ENCODE peak calls at places on chromosomes 13 and 19, in seven cellular contexts. One of them, this sample, is unnamed.

GRCh38 chr13:50125556-50126377 is 110.5 kb downstream of the KCNRG start:
- DNase-seq in CD4-positive, alpha-beta memory T cell: peak
- DNase-seq in astrocyte: peak
- DNase-seq in breast epithelium: peak
- DNase-seq in ascending aorta: peak
- DNase-seq in mammary epithelial cell: peak
- DNase-seq in fibroblast of lung: peak
- DNase-seq in this sample: peak

GRCh38 chr19:4051175-4052101 is 15.3 kb downstream of the ZBTB7A start:
- DNase-seq in CD4-positive, alpha-beta memory T cell: no peak
- DNase-seq in breast epithelium: no peak
- DNase-seq in mammary epithelial cell: peak
- DNase-seq in fibroblast of lung: peak
- DNase-seq in ascending aorta: no peak
- DNase-seq in astrocyte: peak
- DNase-seq in this sample: no peak

GRCh38 chr13:30065181-30065580 is 214.8 kb upstream of the UBL3 start:
- DNase-seq in mammary epithelial cell: no peak
- DNase-seq in fibroblast of lung: no peak
- DNase-seq in breast epithelium: no peak
- DNase-seq in ascending aorta: no peak
- DNase-seq in astrocyte: no peak
- DNase-seq in CD4-positive, alpha-beta memory T cell: no peak
- DNase-seq in this sample: no peak

GRCh38 chr19:15251749-15252397 is 19.6 kb upstream of the EPHX3 start:
- DNase-seq in breast epithelium: no peak
- DNase-seq in astrocyte: peak
- DNase-seq in fibroblast of lung: peak
- DNase-seq in CD4-positive, alpha-beta memory T cell: no peak
- DNase-seq in ascending aorta: peak
- DNase-seq in mammary epithelial cell: peak
- DNase-seq in this sample: peak

GRCh38 chr19:53394522-53394973 is 401 bp upstream of the ZNF765 start:
- DNase-seq in breast epithelium: peak
- DNase-seq in astrocyte: peak
- DNase-seq in mammary epithelial cell: no peak
- DNase-seq in fibroblast of lung: peak
- DNase-seq in CD4-positive, alpha-beta memory T cell: no peak
- DNase-seq in ascending aorta: peak
- DNase-seq in this sample: peak

GRCh38 chr19:38815059-38816001 is 2.6 kb upstream of the LGALS4 start:
- DNase-seq in ascending aorta: no peak
- DNase-seq in astrocyte: no peak
- DNase-seq in mammary epithelial cell: no peak
- DNase-seq in breast epithelium: no peak
- DNase-seq in CD4-positive, alpha-beta memory T cell: no peak
- DNase-seq in fibroblast of lung: no peak
- DNase-seq in this sample: no peak

GRCh38 chr19:36331353-36332228 is 47.4 kb downstream of the ZFP14 start:
- DNase-seq in ascending aorta: peak
- DNase-seq in fibroblast of lung: peak
- DNase-seq in breast epithelium: peak
- DNase-seq in mammary epithelial cell: peak
- DNase-seq in CD4-positive, alpha-beta memory T cell: peak
- DNase-seq in astrocyte: peak
- DNase-seq in this sample: peak

GRCh38 chr19:7639863-7640348 is 3.0 kb downstream of the STXBP2 start:
- DNase-seq in mammary epithelial cell: no peak
- DNase-seq in astrocyte: no peak
- DNase-seq in ascending aorta: no peak
- DNase-seq in CD4-positive, alpha-beta memory T cell: no peak
- DNase-seq in fibroblast of lung: no peak
- DNase-seq in breast epithelium: no peak
- DNase-seq in this sample: no peak

GRCh38 chr19:34711890-34712289 is 22.2 kb upstream of the ZNF181 start:
- DNase-seq in mammary epithelial cell: no peak
- DNase-seq in ascending aorta: no peak
- DNase-seq in fibroblast of lung: no peak
- DNase-seq in CD4-positive, alpha-beta memory T cell: no peak
- DNase-seq in breast epithelium: no peak
- DNase-seq in astrocyte: no peak
- DNase-seq in this sample: no peak

GRCh38 chr19:42290523-42291436 is 11.2 kb upstream of the PRR19 start:
- DNase-seq in fibroblast of lung: no peak
- DNase-seq in CD4-positive, alpha-beta memory T cell: peak
- DNase-seq in breast epithelium: no peak
- DNase-seq in astrocyte: no peak
- DNase-seq in mammary epithelial cell: no peak
- DNase-seq in ascending aorta: peak
- DNase-seq in this sample: no peak

DNA sequence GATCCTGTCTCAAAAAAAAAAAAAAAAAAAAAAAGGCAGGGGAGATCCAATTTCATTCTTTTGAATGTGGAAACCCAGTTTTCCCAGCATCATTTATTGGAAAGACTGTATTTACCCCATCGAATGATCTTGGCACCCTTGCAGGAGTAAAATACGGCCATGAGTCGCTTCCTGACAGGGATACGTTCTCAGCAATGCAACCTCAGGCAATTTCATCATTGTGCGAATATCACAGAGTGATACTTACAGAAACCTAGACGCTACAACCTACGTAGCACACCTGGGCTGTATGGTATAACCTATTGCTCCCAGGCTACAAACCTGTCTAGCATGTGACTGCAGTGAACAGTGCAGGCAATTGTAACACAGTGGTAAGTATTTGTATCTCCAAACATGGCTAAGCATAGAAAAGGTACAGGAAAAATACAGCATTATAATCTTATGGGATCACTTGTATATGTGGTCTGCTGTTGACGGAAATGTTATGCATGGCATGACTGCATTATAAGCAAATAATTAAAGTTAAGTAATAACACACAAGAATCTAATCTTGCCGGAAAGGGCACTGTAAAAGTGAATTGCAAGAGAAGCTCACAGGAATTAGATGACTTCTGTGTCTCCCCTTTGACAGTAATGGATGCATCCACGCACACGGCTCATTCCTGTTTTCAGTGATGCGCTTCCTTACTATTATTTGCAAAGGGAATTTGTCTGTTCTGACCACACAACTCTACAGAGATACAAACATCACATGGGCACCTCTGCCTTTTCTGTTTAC is 24.0 kb downstream of the RFX2 start:
- DNase-seq in breast epithelium: no peak
- DNase-seq in CD4-positive, alpha-beta memory T cell: no peak
- DNase-seq in mammary epithelial cell: peak
- DNase-seq in astrocyte: no peak
- DNase-seq in ascending aorta: no peak
- DNase-seq in fibroblast of lung: peak
- DNase-seq in this sample: no peak
- H3K27ac ChIP-seq in breast epithelium: peak
- H3K27ac ChIP-seq in CD4-positive, alpha-beta memory T cell: no peak
- H3K27ac ChIP-seq in mammary epithelial cell: peak
- H3K27ac ChIP-seq in astrocyte: no peak
- H3K27ac ChIP-seq in ascending aorta: peak
- H3K27ac ChIP-seq in fibroblast of lung: no peak
- H3K27ac ChIP-seq in this sample: peak

DNA sequence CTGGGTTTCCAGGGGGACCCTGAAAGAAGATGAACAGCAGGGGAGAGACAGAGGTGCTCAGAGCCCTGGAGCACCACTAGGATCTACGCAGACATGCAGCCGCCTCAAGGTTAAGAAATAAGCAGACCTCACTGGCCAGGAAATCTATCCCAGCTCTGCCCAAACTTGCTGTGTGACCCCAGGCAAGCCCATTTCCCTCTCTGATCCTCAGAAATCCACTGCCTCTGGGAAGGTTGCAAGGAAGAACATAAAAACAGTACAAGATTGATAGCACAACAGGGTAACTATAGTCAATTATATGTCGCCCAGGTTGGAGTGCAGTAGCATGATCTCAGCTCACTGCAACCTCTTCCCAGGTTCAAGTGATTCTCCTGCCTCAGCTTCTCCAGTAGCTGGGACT is 20.8 kb downstream of the COL5A3 start:
- DNase-seq in mammary epithelial cell: no peak
- DNase-seq in fibroblast of lung: no peak
- DNase-seq in breast epithelium: no peak
- DNase-seq in astrocyte: no peak
- DNase-seq in ascending aorta: no peak
- DNase-seq in CD4-positive, alpha-beta memory T cell: no peak
- DNase-seq in this sample: no peak
- H3K27ac ChIP-seq in mammary epithelial cell: no peak
- H3K27ac ChIP-seq in fibroblast of lung: no peak
- H3K27ac ChIP-seq in breast epithelium: no peak
- H3K27ac ChIP-seq in astrocyte: no peak
- H3K27ac ChIP-seq in ascending aorta: no peak
- H3K27ac ChIP-seq in CD4-positive, alpha-beta memory T cell: no peak
- H3K27ac ChIP-seq in this sample: no peak

DNA sequence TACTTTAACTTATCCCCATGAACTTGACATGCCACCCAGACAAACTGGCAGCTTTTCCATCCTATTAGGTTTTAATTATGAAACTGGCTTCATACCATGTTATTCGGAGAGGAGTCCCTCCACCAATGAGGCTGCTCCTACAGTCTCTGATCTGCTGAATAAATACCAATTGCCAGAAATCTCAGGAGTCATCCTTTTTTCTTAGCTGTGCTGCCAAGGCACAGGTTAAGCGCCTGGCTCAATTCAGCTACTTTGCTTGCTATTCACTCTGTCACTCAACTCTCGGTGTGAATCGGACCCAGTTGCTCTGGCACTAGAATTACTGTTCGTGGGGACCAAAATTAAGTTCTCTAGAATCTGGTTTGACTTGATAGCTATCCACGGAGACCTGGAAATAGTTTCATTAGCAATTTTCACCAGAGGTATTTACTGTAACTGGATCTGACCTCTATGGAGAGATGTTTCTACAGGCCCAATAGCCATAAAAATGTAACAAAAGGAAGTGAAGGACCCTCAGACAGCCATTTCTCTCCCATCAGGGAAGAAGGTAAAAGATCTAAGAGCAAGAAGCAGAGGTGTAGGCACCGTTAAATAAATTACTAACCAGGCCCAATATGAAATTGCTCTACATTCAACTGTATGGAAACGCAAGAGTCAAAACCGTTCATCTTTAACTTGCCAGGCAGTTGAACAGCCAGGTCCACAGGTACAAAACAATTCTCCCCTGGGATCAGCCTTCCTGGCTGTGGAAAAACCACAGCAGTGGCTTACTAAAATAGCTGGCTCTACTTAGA is 5.4 kb downstream of the ZC3H4 start:
- DNase-seq in fibroblast of lung: peak
- DNase-seq in ascending aorta: no peak
- DNase-seq in breast epithelium: no peak
- DNase-seq in CD4-positive, alpha-beta memory T cell: no peak
- DNase-seq in mammary epithelial cell: peak
- DNase-seq in astrocyte: peak
- DNase-seq in this sample: no peak
- H3K27ac ChIP-seq in fibroblast of lung: peak
- H3K27ac ChIP-seq in ascending aorta: peak
- H3K27ac ChIP-seq in breast epithelium: peak
- H3K27ac ChIP-seq in CD4-positive, alpha-beta memory T cell: peak
- H3K27ac ChIP-seq in mammary epithelial cell: peak
- H3K27ac ChIP-seq in astrocyte: peak
- H3K27ac ChIP-seq in this sample: peak

GRCh38 chr13:112982281-112983041 is 13.4 kb downstream of the MCF2L start:
- DNase-seq in CD4-positive, alpha-beta memory T cell: no peak
- DNase-seq in astrocyte: no peak
- DNase-seq in ascending aorta: no peak
- DNase-seq in breast epithelium: no peak
- DNase-seq in mammary epithelial cell: no peak
- DNase-seq in fibroblast of lung: no peak
- DNase-seq in this sample: no peak
- H3K27ac ChIP-seq in CD4-positive, alpha-beta memory T cell: no peak
- H3K27ac ChIP-seq in astrocyte: no peak
- H3K27ac ChIP-seq in ascending aorta: no peak
- H3K27ac ChIP-seq in breast epithelium: no peak
- H3K27ac ChIP-seq in mammary epithelial cell: no peak
- H3K27ac ChIP-seq in fibroblast of lung: no peak
- H3K27ac ChIP-seq in this sample: peak

GRCh38 chr13:113939129-113939904 is 34.6 kb downstream of the C13orf46 start:
- DNase-seq in astrocyte: no peak
- DNase-seq in CD4-positive, alpha-beta memory T cell: no peak
- DNase-seq in breast epithelium: no peak
- DNase-seq in mammary epithelial cell: no peak
- DNase-seq in fibroblast of lung: no peak
- DNase-seq in ascending aorta: no peak
- DNase-seq in this sample: no peak
- H3K27ac ChIP-seq in astrocyte: no peak
- H3K27ac ChIP-seq in CD4-positive, alpha-beta memory T cell: no peak
- H3K27ac ChIP-seq in breast epithelium: no peak
- H3K27ac ChIP-seq in mammary epithelial cell: no peak
- H3K27ac ChIP-seq in fibroblast of lung: no peak
- H3K27ac ChIP-seq in ascending aorta: no peak
- H3K27ac ChIP-seq in this sample: no peak

DNA sequence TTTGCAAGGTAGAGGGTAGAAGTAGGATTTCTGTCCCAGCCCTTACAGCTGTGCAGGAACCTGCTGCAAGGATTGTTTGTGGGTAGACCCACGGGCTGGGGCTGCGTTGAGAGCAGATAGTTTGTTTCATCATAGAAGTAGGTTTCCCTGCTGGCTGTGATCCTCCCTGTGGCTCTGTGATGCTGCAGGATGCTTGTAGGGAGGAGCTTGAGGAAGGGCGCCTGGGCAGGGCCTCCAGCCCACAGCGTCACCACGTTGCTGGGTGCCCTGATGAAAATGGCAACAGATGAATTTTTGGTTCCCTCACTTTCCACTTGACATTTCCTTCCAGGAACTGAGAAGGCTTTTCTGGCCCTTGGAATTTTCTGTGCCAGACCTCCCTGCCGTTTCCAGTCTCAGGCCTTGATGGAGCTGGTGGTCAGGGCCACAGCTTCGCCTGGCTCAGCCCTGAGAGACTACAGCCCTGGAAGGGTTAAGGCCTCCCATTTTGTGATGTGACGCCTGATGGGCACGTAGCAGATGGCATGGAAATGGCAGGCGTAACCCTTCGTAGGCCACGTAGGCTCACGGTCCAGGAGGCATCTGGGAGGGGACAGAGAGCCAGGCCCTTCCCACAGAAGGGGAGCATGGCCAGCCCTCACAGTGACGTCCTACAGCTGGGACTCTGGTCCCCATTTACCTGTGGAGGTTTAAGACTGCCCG is 42.2 kb downstream of the GATAD2A start:
- DNase-seq in astrocyte: no peak
- DNase-seq in ascending aorta: no peak
- DNase-seq in CD4-positive, alpha-beta memory T cell: peak
- DNase-seq in fibroblast of lung: no peak
- DNase-seq in mammary epithelial cell: no peak
- DNase-seq in breast epithelium: no peak
- DNase-seq in this sample: no peak
- H3K27ac ChIP-seq in astrocyte: no peak
- H3K27ac ChIP-seq in ascending aorta: no peak
- H3K27ac ChIP-seq in CD4-positive, alpha-beta memory T cell: peak
- H3K27ac ChIP-seq in fibroblast of lung: peak
- H3K27ac ChIP-seq in mammary epithelial cell: no peak
- H3K27ac ChIP-seq in breast epithelium: no peak
- H3K27ac ChIP-seq in this sample: no peak

GRCh38 chr13:19680751-19681150 is 47.3 kb downstream of the MPHOSPH8 start:
- DNase-seq in fibroblast of lung: peak
- DNase-seq in ascending aorta: no peak
- DNase-seq in breast epithelium: no peak
- DNase-seq in mammary epithelial cell: no peak
- DNase-seq in CD4-positive, alpha-beta memory T cell: no peak
- DNase-seq in astrocyte: no peak
- DNase-seq in this sample: no peak
- H3K27ac ChIP-seq in fibroblast of lung: no peak
- H3K27ac ChIP-seq in ascending aorta: no peak
- H3K27ac ChIP-seq in breast epithelium: no peak
- H3K27ac ChIP-seq in mammary epithelial cell: no peak
- H3K27ac ChIP-seq in CD4-positive, alpha-beta memory T cell: no peak
- H3K27ac ChIP-seq in astrocyte: no peak
- H3K27ac ChIP-seq in this sample: no peak

This sample was measured in sigmoid colon.